ENCODE peak calls at places on chromosomes 12 and 14, in ten cellular contexts. One of them, this sample, is unnamed.

GRCh38 chr14:93050761-93051160 is 65.0 kb downstream of the ITPK1 start:
- DNase-seq in left ventricle myocardium inferior: peak
- DNase-seq in prostate gland: no peak
- DNase-seq in BJ: no peak
- DNase-seq in mesenteric fat pad: no peak
- DNase-seq in CD4-positive, CD25-positive, alpha-beta regulatory T cell: no peak
- DNase-seq in stimulated activated CD4-positive, alpha-beta T cell treated with anti-CD3 and anti-CD28 coated beads, Interleukin-15, amount 100 ng/mL, for 24 hours: no peak
- DNase-seq in NCI-H2029: no peak
- DNase-seq in endothelial cell: no peak
- DNase-seq in lower lobe of right lung: no peak
- DNase-seq in this sample: no peak

GRCh38 chr12:89708793-89709156 is at the start of gene ATP2B1:
- DNase-seq in left ventricle myocardium inferior: peak
- DNase-seq in prostate gland: peak
- DNase-seq in BJ: no peak
- DNase-seq in mesenteric fat pad: peak
- DNase-seq in CD4-positive, CD25-positive, alpha-beta regulatory T cell: peak
- DNase-seq in stimulated activated CD4-positive, alpha-beta T cell treated with anti-CD3 and anti-CD28 coated beads, Interleukin-15, amount 100 ng/mL, for 24 hours: peak
- DNase-seq in NCI-H2029: peak
- DNase-seq in endothelial cell: peak
- DNase-seq in lower lobe of right lung: peak
- DNase-seq in this sample: peak

GRCh38 chr14:90168425-90169105 is 87.8 kb upstream of the PSMC1 start:
- DNase-seq in left ventricle myocardium inferior: no peak
- DNase-seq in prostate gland: no peak
- DNase-seq in BJ: no peak
- DNase-seq in mesenteric fat pad: no peak
- DNase-seq in CD4-positive, CD25-positive, alpha-beta regulatory T cell: no peak
- DNase-seq in stimulated activated CD4-positive, alpha-beta T cell treated with anti-CD3 and anti-CD28 coated beads, Interleukin-15, amount 100 ng/mL, for 24 hours: no peak
- DNase-seq in NCI-H2029: no peak
- DNase-seq in endothelial cell: no peak
- DNase-seq in lower lobe of right lung: no peak
- DNase-seq in this sample: no peak

GRCh38 chr12:28578833-28579252 is 388.6 kb downstream of the CCDC91 start:
- DNase-seq in left ventricle myocardium inferior: no peak
- DNase-seq in prostate gland: no peak
- DNase-seq in BJ: no peak
- DNase-seq in mesenteric fat pad: no peak
- DNase-seq in CD4-positive, CD25-positive, alpha-beta regulatory T cell: no peak
- DNase-seq in stimulated activated CD4-positive, alpha-beta T cell treated with anti-CD3 and anti-CD28 coated beads, Interleukin-15, amount 100 ng/mL, for 24 hours: no peak
- DNase-seq in NCI-H2029: no peak
- DNase-seq in endothelial cell: no peak
- DNase-seq in lower lobe of right lung: no peak
- DNase-seq in this sample: no peak

GRCh38 chr12:44696542-44696941 is 179.6 kb downstream of the NELL2 start:
- DNase-seq in left ventricle myocardium inferior: no peak
- DNase-seq in prostate gland: no peak
- DNase-seq in BJ: no peak
- DNase-seq in mesenteric fat pad: no peak
- DNase-seq in CD4-positive, CD25-positive, alpha-beta regulatory T cell: no peak
- DNase-seq in stimulated activated CD4-positive, alpha-beta T cell treated with anti-CD3 and anti-CD28 coated beads, Interleukin-15, amount 100 ng/mL, for 24 hours: no peak
- DNase-seq in NCI-H2029: no peak
- DNase-seq in endothelial cell: no peak
- DNase-seq in lower lobe of right lung: no peak
- DNase-seq in this sample: no peak

GRCh38 chr14:103143535-103143934 is 20.3 kb downstream of the TNFAIP2 start:
- DNase-seq in left ventricle myocardium inferior: no peak
- DNase-seq in prostate gland: no peak
- DNase-seq in BJ: peak
- DNase-seq in mesenteric fat pad: no peak
- DNase-seq in CD4-positive, CD25-positive, alpha-beta regulatory T cell: no peak
- DNase-seq in stimulated activated CD4-positive, alpha-beta T cell treated with anti-CD3 and anti-CD28 coated beads, Interleukin-15, amount 100 ng/mL, for 24 hours: no peak
- DNase-seq in NCI-H2029: no peak
- DNase-seq in endothelial cell: no peak
- DNase-seq in lower lobe of right lung: no peak
- DNase-seq in this sample: no peak

GRCh38 chr14:23160924-23161522 is 22.4 kb downstream of the SLC7A8 start:
- DNase-seq in left ventricle myocardium inferior: no peak
- DNase-seq in prostate gland: peak
- DNase-seq in BJ: no peak
- DNase-seq in mesenteric fat pad: no peak
- DNase-seq in CD4-positive, CD25-positive, alpha-beta regulatory T cell: no peak
- DNase-seq in stimulated activated CD4-positive, alpha-beta T cell treated with anti-CD3 and anti-CD28 coated beads, Interleukin-15, amount 100 ng/mL, for 24 hours: no peak
- DNase-seq in NCI-H2029: peak
- DNase-seq in endothelial cell: peak
- DNase-seq in lower lobe of right lung: peak
- DNase-seq in this sample: no peak

GRCh38 chr14:23578560-23579310 is at the start of gene JPH4:
- DNase-seq in left ventricle myocardium inferior: no peak
- DNase-seq in prostate gland: no peak
- DNase-seq in BJ: no peak
- DNase-seq in mesenteric fat pad: peak
- DNase-seq in CD4-positive, CD25-positive, alpha-beta regulatory T cell: no peak
- DNase-seq in stimulated activated CD4-positive, alpha-beta T cell treated with anti-CD3 and anti-CD28 coated beads, Interleukin-15, amount 100 ng/mL, for 24 hours: no peak
- DNase-seq in NCI-H2029: no peak
- DNase-seq in endothelial cell: no peak
- DNase-seq in lower lobe of right lung: no peak
- DNase-seq in this sample: no peak

GRCh38 chr14:70073924-70074566 is 114.7 kb downstream of the SLC8A3 start:
- DNase-seq in left ventricle myocardium inferior: no peak
- DNase-seq in prostate gland: peak
- DNase-seq in BJ: no peak
- DNase-seq in mesenteric fat pad: no peak
- DNase-seq in CD4-positive, CD25-positive, alpha-beta regulatory T cell: peak
- DNase-seq in stimulated activated CD4-positive, alpha-beta T cell treated with anti-CD3 and anti-CD28 coated beads, Interleukin-15, amount 100 ng/mL, for 24 hours: peak
- DNase-seq in NCI-H2029: peak
- DNase-seq in endothelial cell: peak
- DNase-seq in lower lobe of right lung: peak
- DNase-seq in this sample: peak

GRCh38 chr14:104388631-104389325 is 190.8 kb upstream of the C14orf180 start:
- DNase-seq in left ventricle myocardium inferior: no peak
- DNase-seq in prostate gland: no peak
- DNase-seq in BJ: no peak
- DNase-seq in mesenteric fat pad: peak
- DNase-seq in CD4-positive, CD25-positive, alpha-beta regulatory T cell: no peak
- DNase-seq in stimulated activated CD4-positive, alpha-beta T cell treated with anti-CD3 and anti-CD28 coated beads, Interleukin-15, amount 100 ng/mL, for 24 hours: no peak
- DNase-seq in NCI-H2029: no peak
- DNase-seq in endothelial cell: no peak
- DNase-seq in lower lobe of right lung: no peak
- DNase-seq in this sample: peak

GRCh38 chr12:44812062-44812461 is 64.1 kb downstream of the NELL2 start:
- DNase-seq in left ventricle myocardium inferior: no peak
- DNase-seq in prostate gland: no peak
- DNase-seq in BJ: no peak
- DNase-seq in mesenteric fat pad: no peak
- DNase-seq in CD4-positive, CD25-positive, alpha-beta regulatory T cell: peak
- DNase-seq in stimulated activated CD4-positive, alpha-beta T cell treated with anti-CD3 and anti-CD28 coated beads, Interleukin-15, amount 100 ng/mL, for 24 hours: peak
- DNase-seq in NCI-H2029: no peak
- DNase-seq in endothelial cell: no peak
- DNase-seq in lower lobe of right lung: no peak
- DNase-seq in this sample: no peak

GRCh38 chr14:30299915-30300314 is 259.0 kb upstream of the G2E3 start:
- DNase-seq in left ventricle myocardium inferior: no peak
- DNase-seq in prostate gland: no peak
- DNase-seq in BJ: no peak
- DNase-seq in mesenteric fat pad: no peak
- DNase-seq in CD4-positive, CD25-positive, alpha-beta regulatory T cell: no peak
- DNase-seq in stimulated activated CD4-positive, alpha-beta T cell treated with anti-CD3 and anti-CD28 coated beads, Interleukin-15, amount 100 ng/mL, for 24 hours: no peak
- DNase-seq in NCI-H2029: no peak
- DNase-seq in endothelial cell: no peak
- DNase-seq in lower lobe of right lung: no peak
- DNase-seq in this sample: no peak

GRCh38 chr12:79764641-79765040 is 73.9 kb upstream of the PAWR start:
- DNase-seq in left ventricle myocardium inferior: no peak
- DNase-seq in prostate gland: no peak
- DNase-seq in BJ: no peak
- DNase-seq in mesenteric fat pad: no peak
- DNase-seq in CD4-positive, CD25-positive, alpha-beta regulatory T cell: no peak
- DNase-seq in stimulated activated CD4-positive, alpha-beta T cell treated with anti-CD3 and anti-CD28 coated beads, Interleukin-15, amount 100 ng/mL, for 24 hours: no peak
- DNase-seq in NCI-H2029: no peak
- DNase-seq in endothelial cell: no peak
- DNase-seq in lower lobe of right lung: no peak
- DNase-seq in this sample: no peak

GRCh38 chr12:44154128-44154527 is 318.2 kb downstream of the TMEM117 start:
- DNase-seq in left ventricle myocardium inferior: no peak
- DNase-seq in prostate gland: no peak
- DNase-seq in BJ: peak
- DNase-seq in mesenteric fat pad: no peak
- DNase-seq in CD4-positive, CD25-positive, alpha-beta regulatory T cell: no peak
- DNase-seq in stimulated activated CD4-positive, alpha-beta T cell treated with anti-CD3 and anti-CD28 coated beads, Interleukin-15, amount 100 ng/mL, for 24 hours: no peak
- DNase-seq in NCI-H2029: no peak
- DNase-seq in endothelial cell: no peak
- DNase-seq in lower lobe of right lung: no peak
- DNase-seq in this sample: no peak

GRCh38 chr12:85076688-85077430 is 40.7 kb downstream of the LRRIQ1 start:
- DNase-seq in left ventricle myocardium inferior: no peak
- DNase-seq in prostate gland: peak
- DNase-seq in BJ: peak
- DNase-seq in mesenteric fat pad: no peak
- DNase-seq in CD4-positive, CD25-positive, alpha-beta regulatory T cell: peak
- DNase-seq in stimulated activated CD4-positive, alpha-beta T cell treated with anti-CD3 and anti-CD28 coated beads, Interleukin-15, amount 100 ng/mL, for 24 hours: no peak
- DNase-seq in NCI-H2029: peak
- DNase-seq in endothelial cell: no peak
- DNase-seq in lower lobe of right lung: no peak
- DNase-seq in this sample: no peak

GRCh38 chr12:133264173-133264572 is 28.5 kb upstream of the ANHX start:
- DNase-seq in left ventricle myocardium inferior: no peak
- DNase-seq in prostate gland: no peak
- DNase-seq in BJ: no peak
- DNase-seq in mesenteric fat pad: no peak
- DNase-seq in CD4-positive, CD25-positive, alpha-beta regulatory T cell: no peak
- DNase-seq in stimulated activated CD4-positive, alpha-beta T cell treated with anti-CD3 and anti-CD28 coated beads, Interleukin-15, amount 100 ng/mL, for 24 hours: no peak
- DNase-seq in NCI-H2029: no peak
- DNase-seq in endothelial cell: no peak
- DNase-seq in lower lobe of right lung: no peak
- DNase-seq in this sample: no peak

GRCh38 chr14:59754256-59754655 is 116.3 kb downstream of the RTN1 start:
- DNase-seq in left ventricle myocardium inferior: no peak
- DNase-seq in prostate gland: no peak
- DNase-seq in BJ: no peak
- DNase-seq in mesenteric fat pad: no peak
- DNase-seq in CD4-positive, CD25-positive, alpha-beta regulatory T cell: no peak
- DNase-seq in stimulated activated CD4-positive, alpha-beta T cell treated with anti-CD3 and anti-CD28 coated beads, Interleukin-15, amount 100 ng/mL, for 24 hours: no peak
- DNase-seq in NCI-H2029: no peak
- DNase-seq in endothelial cell: no peak
- DNase-seq in lower lobe of right lung: no peak
- DNase-seq in this sample: no peak

GRCh38 chr14:68941820-68942219 is 37.3 kb downstream of the ACTN1 start:
- DNase-seq in left ventricle myocardium inferior: peak
- DNase-seq in prostate gland: peak
- DNase-seq in BJ: peak
- DNase-seq in mesenteric fat pad: no peak
- DNase-seq in CD4-positive, CD25-positive, alpha-beta regulatory T cell: no peak
- DNase-seq in stimulated activated CD4-positive, alpha-beta T cell treated with anti-CD3 and anti-CD28 coated beads, Interleukin-15, amount 100 ng/mL, for 24 hours: no peak
- DNase-seq in NCI-H2029: no peak
- DNase-seq in endothelial cell: peak
- DNase-seq in lower lobe of right lung: no peak
- DNase-seq in this sample: peak

GRCh38 chr12:93727195-93727811 is 50.1 kb downstream of the CRADD start:
- DNase-seq in left ventricle myocardium inferior: no peak
- DNase-seq in prostate gland: no peak
- DNase-seq in BJ: no peak
- DNase-seq in mesenteric fat pad: no peak
- DNase-seq in CD4-positive, CD25-positive, alpha-beta regulatory T cell: no peak
- DNase-seq in stimulated activated CD4-positive, alpha-beta T cell treated with anti-CD3 and anti-CD28 coated beads, Interleukin-15, amount 100 ng/mL, for 24 hours: no peak
- DNase-seq in NCI-H2029: no peak
- DNase-seq in endothelial cell: no peak
- DNase-seq in lower lobe of right lung: no peak
- DNase-seq in this sample: no peak

GRCh38 chr12:117707861-117708260 is 260.9 kb downstream of the KSR2 start:
- DNase-seq in left ventricle myocardium inferior: no peak
- DNase-seq in prostate gland: no peak
- DNase-seq in BJ: no peak
- DNase-seq in mesenteric fat pad: no peak
- DNase-seq in CD4-positive, CD25-positive, alpha-beta regulatory T cell: no peak
- DNase-seq in stimulated activated CD4-positive, alpha-beta T cell treated with anti-CD3 and anti-CD28 coated beads, Interleukin-15, amount 100 ng/mL, for 24 hours: no peak
- DNase-seq in NCI-H2029: no peak
- DNase-seq in endothelial cell: no peak
- DNase-seq in lower lobe of right lung: no peak
- DNase-seq in this sample: no peak

GRCh38 chr14:52313903-52314481 is at the start of gene PTGER2:
- DNase-seq in left ventricle myocardium inferior: peak
- DNase-seq in prostate gland: peak
- DNase-seq in BJ: no peak
- DNase-seq in mesenteric fat pad: peak
- DNase-seq in CD4-positive, CD25-positive, alpha-beta regulatory T cell: peak
- DNase-seq in stimulated activated CD4-positive, alpha-beta T cell treated with anti-CD3 and anti-CD28 coated beads, Interleukin-15, amount 100 ng/mL, for 24 hours: peak
- DNase-seq in NCI-H2029: no peak
- DNase-seq in endothelial cell: peak
- DNase-seq in lower lobe of right lung: peak
- DNase-seq in this sample: peak

GRCh38 chr14:74562515-74563232 is 49.4 kb downstream of the LTBP2 start:
- DNase-seq in left ventricle myocardium inferior: no peak
- DNase-seq in prostate gland: peak
- DNase-seq in BJ: no peak
- DNase-seq in mesenteric fat pad: no peak
- DNase-seq in CD4-positive, CD25-positive, alpha-beta regulatory T cell: no peak
- DNase-seq in stimulated activated CD4-positive, alpha-beta T cell treated with anti-CD3 and anti-CD28 coated beads, Interleukin-15, amount 100 ng/mL, for 24 hours: no peak
- DNase-seq in NCI-H2029: no peak
- DNase-seq in endothelial cell: no peak
- DNase-seq in lower lobe of right lung: no peak
- DNase-seq in this sample: no peak

GRCh38 chr14:56996721-56997399 is 186.6 kb upstream of the OTX2 start:
- DNase-seq in left ventricle myocardium inferior: no peak
- DNase-seq in prostate gland: no peak
- DNase-seq in BJ: no peak
- DNase-seq in mesenteric fat pad: no peak
- DNase-seq in CD4-positive, CD25-positive, alpha-beta regulatory T cell: no peak
- DNase-seq in stimulated activated CD4-positive, alpha-beta T cell treated with anti-CD3 and anti-CD28 coated beads, Interleukin-15, amount 100 ng/mL, for 24 hours: no peak
- DNase-seq in NCI-H2029: peak
- DNase-seq in endothelial cell: no peak
- DNase-seq in lower lobe of right lung: no peak
- DNase-seq in this sample: no peak

GRCh38 chr12:26226629-26227375 is 31.4 kb downstream of the SSPN start:
- DNase-seq in left ventricle myocardium inferior: peak
- DNase-seq in prostate gland: peak
- DNase-seq in BJ: no peak
- DNase-seq in mesenteric fat pad: no peak
- DNase-seq in CD4-positive, CD25-positive, alpha-beta regulatory T cell: no peak
- DNase-seq in stimulated activated CD4-positive, alpha-beta T cell treated with anti-CD3 and anti-CD28 coated beads, Interleukin-15, amount 100 ng/mL, for 24 hours: peak
- DNase-seq in NCI-H2029: no peak
- DNase-seq in endothelial cell: peak
- DNase-seq in lower lobe of right lung: no peak
- DNase-seq in this sample: peak